ENCODE peak calls at places on chromosomes 16 and 17, in seven cellular contexts. G is A549, X is HepG2, K is Peyer's patch, M is heart left ventricle, B is gastrocnemius medialis, P is adrenal gland. E is an unnamed sample.

GRCh38 chr17:30824002-30824355 is 513 bp downstream of the CRLF3 start:
- DNase-seq in B (no peak), X (no peak), G (peak; percentile 64), K (no peak), M (no peak), P (no peak), E (peak; percentile 63)

GRCh38 chr17:30831257-30831656 is 509 bp upstream of the ATAD5 start:
- DNase-seq in B (no peak), M (no peak), G (peak; percentile 45), X (no peak), K (no peak), P (no peak), E (peak; percentile 74)

GRCh38 chr17:19940722-19941464 is 36.7 kb downstream of the AKAP10 start:
- DNase-seq in B (no peak), M (no peak), G (no peak), K (no peak), P (no peak), X (peak; percentile 40), E (no peak)

GRCh38 chr17:10471853-10472252 is 2.5 kb upstream of the MYH4 start:
- DNase-seq in G (no peak), M (no peak), K (no peak), X (no peak), B (no peak), P (no peak), E (no peak)

GRCh38 chr17:78137392-78138203 is 7.0 kb downstream of the TMC8 start:
- DNase-seq in K (peak; percentile 72), B (no peak), M (no peak), X (no peak), P (no peak), G (no peak), E (peak; percentile 46)

GRCh38 chr16:77794586-77794985 is 6.2 kb downstream of the VAT1L start:
- DNase-seq in G (no peak), P (no peak), B (no peak), X (no peak), M (no peak), K (no peak), E (no peak)

GRCh38 chr17:73342057-73342522 is 30.3 kb upstream of the CDC42EP4 start:
- DNase-seq in K (peak; percentile 60), B (peak; percentile 29), X (no peak), P (peak; percentile 89), G (peak; percentile 93), M (peak; percentile 70), E (no peak)

GRCh38 chr16:87790278-87791023 is 24.7 kb upstream of the KLHDC4 start:
- DNase-seq in X (no peak), B (no peak), P (peak; percentile 72), K (no peak), G (peak; percentile 83), M (peak; percentile 40), E (no peak)

GRCh38 chr17:68981288-68981687 is 26.1 kb upstream of the ABCA8 start:
- DNase-seq in G (no peak), K (no peak), P (peak; percentile 88), M (peak; percentile 68), X (peak; percentile 20), B (no peak), E (no peak)

GRCh38 chr17:48626202-48626469 is at the start of gene HOXB9:
- DNase-seq in G (no peak), M (no peak), B (no peak), K (no peak), P (no peak), X (no peak), E (no peak)

GRCh38 chr17:30376621-30377452 is 1.9 kb upstream of the CPD start:
- DNase-seq in K (no peak), G (no peak), P (peak; percentile 63), B (no peak), X (peak; percentile 88), M (peak; percentile 47), E (no peak)

GRCh38 chr16:8887952-8888560 is 5.9 kb downstream of the LITAFD start:
- DNase-seq in K (no peak), X (peak; percentile 33), P (peak; percentile 98), G (no peak), M (peak; percentile 64), B (peak; percentile 91), E (peak; percentile 11)

GRCh38 chr17:66667491-66668030 is 167.4 kb upstream of the CACNG5 start:
- DNase-seq in M (no peak), X (no peak), G (no peak), K (no peak), P (no peak), B (no peak), E (no peak)

GRCh38 chr17:40916366-40916765 is 21.1 kb downstream of the KRT23 start:
- DNase-seq in K (no peak), G (no peak), P (no peak), X (no peak), M (no peak), B (no peak), E (no peak)

GRCh38 chr16:67563708-67564468 is 1.6 kb downstream of the CTCF start:
- DNase-seq in K (peak; percentile 73), B (peak; percentile 87), P (peak; percentile 82), M (no peak), G (no peak), X (peak; percentile 58), E (peak; percentile 82)

GRCh38 chr16:67561824-67562525 is 351 bp upstream of the CTCF start:
- DNase-seq in K (peak; percentile 99), M (peak; percentile 98), G (peak; percentile 80), B (peak; percentile 96), X (peak; percentile 97), P (peak; percentile 97), E (peak; percentile 99)

GRCh38 chr16:67561501-67561823 is 864 bp upstream of the CTCF start:
- DNase-seq in B (no peak), G (no peak), X (no peak), P (no peak), M (no peak), K (peak; percentile 49), E (no peak)

GRCh38 chr16:67562526-67562917 is at the start of gene CTCF:
- DNase-seq in P (peak; percentile 87), G (peak; percentile 62), X (peak; percentile 70), M (peak; percentile 88), K (peak; percentile 92), B (peak; percentile 79), E (peak; percentile 92)

DNA sequence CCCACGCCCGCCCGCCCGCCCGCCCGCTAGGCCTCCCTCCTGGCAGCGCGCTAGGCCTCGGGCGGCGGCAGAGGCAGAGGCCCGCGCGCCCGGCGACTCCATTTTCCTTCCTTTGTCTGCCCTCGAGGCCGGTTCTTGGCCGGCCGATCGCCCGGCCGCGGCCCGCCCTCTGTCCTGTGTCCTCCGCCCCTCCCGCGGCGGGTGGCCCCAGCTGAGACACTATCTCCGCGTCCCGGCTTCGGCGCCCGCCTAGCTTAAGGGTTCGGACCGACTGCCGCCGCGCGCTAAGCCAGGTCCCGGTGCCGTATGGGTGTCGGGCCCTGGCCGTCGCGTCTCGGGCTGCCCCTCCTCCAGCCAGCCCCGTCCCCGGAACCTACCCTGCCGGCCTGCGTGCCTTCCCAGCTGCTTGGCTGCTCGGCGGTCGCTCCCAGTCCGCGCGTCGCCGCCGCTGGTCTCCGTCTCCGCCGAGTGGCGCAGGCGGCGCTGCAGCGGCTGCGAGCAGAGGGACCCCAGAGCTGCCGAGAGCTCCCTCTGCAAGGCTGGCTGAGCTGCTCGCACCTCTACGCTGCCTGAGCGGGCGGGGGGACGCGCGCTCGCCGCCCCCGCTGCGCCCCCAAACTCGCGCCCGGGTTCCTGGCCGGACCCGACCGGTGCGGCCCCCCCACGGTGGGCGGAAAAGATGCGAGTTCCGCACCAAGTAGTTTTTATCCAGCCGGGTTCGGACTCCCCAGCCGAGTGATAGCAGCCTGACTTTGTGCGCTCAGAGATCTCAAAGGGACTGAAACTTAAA is 787 bp downstream of the CTCF start:
- DNase-seq in P (peak; percentile 74), M (peak; percentile 54), G (no peak), X (peak; percentile 40), B (peak; percentile 14), K (peak; percentile 81), E (peak; percentile 87)
- TF ChIP-seq POLR2A in P (no peak), M (no peak), G (peak; percentile 35), X (peak; percentile 44), B (no peak), K (no peak), E (peak; percentile 25)

DNA sequence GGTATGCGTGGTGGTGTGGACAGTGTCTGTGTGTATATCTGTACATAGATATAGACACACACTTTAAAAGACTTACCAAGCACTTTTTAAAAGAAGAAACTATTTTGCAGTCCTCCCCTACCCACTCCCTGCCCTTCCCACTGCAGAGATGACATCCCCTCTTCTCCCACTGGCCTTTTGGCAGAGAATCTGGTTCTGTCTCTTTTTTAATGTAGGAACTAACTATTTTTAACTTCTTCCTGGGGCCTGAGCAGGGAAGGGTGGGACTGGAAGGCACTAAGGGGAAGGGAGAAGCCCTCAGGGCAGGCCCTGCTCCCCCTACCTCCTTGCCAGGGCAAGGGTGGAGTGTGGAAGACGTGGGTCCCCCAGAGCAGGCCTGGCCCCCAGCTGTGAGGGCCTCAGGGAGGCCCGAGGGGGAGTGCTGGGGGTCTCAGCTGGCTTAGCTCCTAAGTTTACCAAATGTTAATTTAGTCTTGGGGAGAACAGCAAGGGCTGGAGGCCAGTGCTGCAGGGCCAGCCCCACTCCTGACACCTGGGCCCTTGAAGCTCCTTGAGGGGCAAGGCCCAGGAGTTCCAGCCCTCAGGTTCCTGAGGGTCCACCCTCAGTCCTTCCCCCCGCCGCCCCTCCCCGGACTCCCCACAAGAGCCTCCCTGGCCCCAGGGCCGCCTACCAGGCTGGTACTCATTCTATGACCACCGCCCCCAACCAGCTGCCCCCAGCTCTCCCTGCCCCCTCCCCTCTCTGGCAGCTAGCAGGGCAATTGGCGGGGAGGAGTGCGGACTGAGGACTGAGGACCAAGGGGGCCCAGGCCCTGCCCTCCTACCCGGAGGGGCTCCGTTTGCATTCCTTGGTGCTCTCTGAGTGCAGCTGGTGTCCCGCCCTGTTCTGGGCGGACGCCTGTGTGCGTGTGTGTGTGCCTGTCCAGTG is 19.3 kb downstream of the UNC13D start:
- DNase-seq in P (no peak), M (no peak), K (no peak), X (no peak), G (no peak), B (no peak), E (no peak)
- TF ChIP-seq POLR2A in P (no peak), M (no peak), K (no peak), X (peak; percentile 15), G (no peak), B (no peak), E (no peak)

GRCh38 chr17:63932721-63933120 is 590 bp upstream of the CD79B start:
- DNase-seq in P (no peak), G (no peak), B (no peak), K (no peak), M (no peak), X (no peak), E (no peak)

GRCh38 chr17:63934391-63935112 is 2.4 kb upstream of the CD79B start:
- DNase-seq in X (no peak), M (no peak), G (no peak), P (no peak), K (no peak), B (no peak), E (no peak)

GRCh38 chr17:63930951-63931575 is 1.1 kb downstream of the CD79B start:
- DNase-seq in B (no peak), K (peak; percentile 93), G (no peak), M (peak; percentile 83), X (no peak), P (peak; percentile 82), E (peak; percentile 26)

GRCh38 chr17:63929860-63930766 is 2.0 kb downstream of the CD79B start:
- DNase-seq in B (no peak), M (no peak), G (no peak), X (no peak), K (no peak), P (no peak), E (no peak)

GRCh38 chr17:63932008-63932561 is at the start of gene CD79B:
- DNase-seq in B (no peak), X (no peak), G (no peak), P (no peak), M (no peak), K (peak; percentile 87), E (no peak)
- TF ChIP-seq POLR2A in B (no peak), X (no peak), G (no peak), P (no peak), M (no peak), K (no peak), E (no peak)

GRCh38 chr17:79919164-79919585 is 79.9 kb upstream of the CBX4 start:
- DNase-seq in K (peak; percentile 92), B (peak; percentile 84), P (peak; percentile 94), G (peak; percentile 81), X (no peak), M (peak; percentile 86), E (no peak)
- TF ChIP-seq POLR2A in K (peak; percentile 88), B (no peak), P (no peak), G (no peak), X (no peak), M (no peak), E (no peak)

E was measured in erythroblast.